ENCODE peak calls at places on chromosomes 13 and 19, in eight cellular contexts. C, I, S, A, V, K, B and E are unnamed samples.

GRCh38 chr19:46953955-46954501 is 65.6 kb upstream of the NPAS1 start:
- DNase-seq in C (no peak), I (no peak), S (no peak), A (no peak), V (no peak), K (no peak), B (no peak), E (no peak)

GRCh38 chr19:4814625-4815425 is 16.7 kb downstream of the TICAM1 start:
- DNase-seq in C (no peak), I (no peak), S (peak; percentile 45), A (peak; percentile 75), V (no peak), K (no peak), B (no peak), E (no peak)

GRCh38 chr13:98200211-98200878 is 23.3 kb upstream of the RNF113B start:
- DNase-seq in C (no peak), I (no peak), S (no peak), A (no peak), V (no peak), K (no peak), B (no peak), E (no peak)

GRCh38 chr13:29954082-29955043 is 103.9 kb upstream of the UBL3 start:
- DNase-seq in C (no peak), I (no peak), S (no peak), A (no peak), V (no peak), K (no peak), B (no peak), E (no peak)

GRCh38 chr13:47869780-47870179 is 131.3 kb downstream of the SUCLA2 start:
- DNase-seq in C (no peak), I (no peak), S (no peak), A (no peak), V (no peak), K (no peak), B (no peak), E (no peak)

GRCh38 chr19:4028334-4029246 is 21.1 kb downstream of the PIAS4 start:
- DNase-seq in C (no peak), I (no peak), S (no peak), A (no peak), V (no peak), K (no peak), B (no peak), E (no peak)

GRCh38 chr13:93991569-93991968 is 487.9 kb downstream of the DCT start:
- DNase-seq in C (no peak), I (no peak), S (no peak), A (no peak), V (no peak), K (no peak), B (no peak), E (no peak)

GRCh38 chr19:45428385-45429231 is 4.9 kb upstream of the ERCC1 start:
- DNase-seq in C (no peak), I (no peak), S (no peak), A (no peak), V (peak; percentile 73), K (no peak), B (peak; percentile 61), E (peak; percentile 58)

GRCh38 chr13:111011899-111012298 is 97.0 kb upstream of the ANKRD10 start:
- DNase-seq in C (no peak), I (no peak), S (no peak), A (no peak), V (no peak), K (no peak), B (no peak), E (no peak)

GRCh38 chr13:32791545-32792172 is 205.4 kb downstream of the PDS5B start:
- DNase-seq in C (no peak), I (no peak), S (no peak), A (no peak), V (no peak), K (no peak), B (peak; percentile 70), E (no peak)

GRCh38 chr19:41264581-41265375 is 606 bp downstream of the HNRNPUL1 start:
- DNase-seq in C (no peak), I (peak; percentile 62), S (no peak), A (no peak), V (peak; percentile 57), K (peak; percentile 72), B (peak; percentile 44), E (peak; percentile 60)

GRCh38 chr13:52348983-52349780 is 56.8 kb downstream of the THSD1 start:
- DNase-seq in C (no peak), I (no peak), S (no peak), A (no peak), V (no peak), K (no peak), B (peak; percentile 16), E (peak; percentile 32)

GRCh38 chr13:112983428-112984196 is 14.6 kb downstream of the MCF2L start:
- DNase-seq in C (no peak), I (no peak), S (no peak), A (no peak), V (no peak), K (no peak), B (no peak), E (no peak)

GRCh38 chr19:30063184-30064020 is 121.4 kb downstream of the URI1 start:
- DNase-seq in C (peak; percentile 63), I (no peak), S (no peak), A (no peak), V (no peak), K (no peak), B (no peak), E (no peak)

GRCh38 chr13:97353927-97354326 is 80.0 kb upstream of the RAP2A start:
- DNase-seq in C (no peak), I (no peak), S (peak; percentile 26), A (no peak), V (no peak), K (no peak), B (no peak), E (no peak)

GRCh38 chr19:6126335-6126974 is 9.0 kb upstream of the ACSBG2 start:
- DNase-seq in C (no peak), I (peak; percentile 90), S (peak; percentile 23), A (no peak), V (no peak), K (no peak), B (peak; percentile 65), E (peak; percentile 32)
- TF ChIP-seq CTCF in C (no peak), I (no peak), S (peak; percentile 45), A (peak; percentile 27), V (no peak), K (peak; percentile 26), B (peak; percentile 16), E (no peak)

DNA sequence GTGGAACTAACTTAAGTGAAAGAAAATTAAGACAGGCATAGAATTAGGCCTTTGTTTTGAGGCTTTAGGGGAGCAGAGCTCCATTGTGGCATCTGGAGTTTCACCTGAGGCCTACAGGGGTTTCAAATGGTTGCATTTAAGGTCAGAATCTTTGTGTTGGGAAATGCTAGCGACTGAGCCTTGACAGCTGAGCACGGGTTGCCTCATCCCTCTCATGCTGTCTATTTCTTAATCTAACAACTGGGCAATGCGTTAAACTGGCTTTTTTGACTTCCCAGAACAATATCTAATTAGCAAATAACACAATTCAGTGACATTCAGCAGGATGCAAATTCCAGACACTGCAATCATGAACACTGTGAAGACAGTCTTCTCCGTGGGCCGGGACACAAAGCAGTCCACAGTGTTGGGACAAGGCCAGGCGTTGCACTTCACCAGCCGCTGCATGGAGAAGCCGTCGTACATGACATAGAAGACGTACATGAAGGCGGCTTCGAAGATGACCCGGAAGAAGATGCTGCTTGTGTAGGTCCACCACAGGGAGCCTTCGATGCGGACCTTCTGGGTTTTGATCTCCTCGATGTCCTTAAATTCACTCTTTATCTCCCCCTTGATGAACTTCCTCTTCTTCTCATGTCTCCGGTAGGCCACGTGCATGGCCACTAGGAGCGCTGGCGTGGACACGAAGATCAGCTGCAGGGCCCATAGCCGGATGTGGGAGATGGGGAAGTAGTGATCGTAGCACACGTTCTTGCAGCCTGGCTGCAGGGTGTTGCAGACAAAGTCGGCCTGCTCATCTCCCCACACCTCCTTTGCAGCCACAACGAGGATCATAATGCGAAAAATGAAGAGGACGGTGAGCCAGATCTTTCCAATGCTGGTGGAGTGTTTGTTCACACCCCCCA is 3.8 kb downstream of the GJB2 start:
- DNase-seq in C (no peak), I (peak; percentile 89), S (no peak), A (no peak), V (no peak), K (no peak), B (no peak), E (no peak)
- TF ChIP-seq CTCF in C (no peak), I (peak; percentile 64), S (peak; percentile 20), A (no peak), V (peak; percentile 9), K (no peak), B (peak; percentile 35), E (no peak)

GRCh38 chr19:2478324-2478755 is 2.4 kb downstream of the GADD45B start:
- DNase-seq in C (peak; percentile 86), I (peak; percentile 88), S (no peak), A (no peak), V (peak; percentile 57), K (peak; percentile 89), B (no peak), E (peak; percentile 68)
- TF ChIP-seq CTCF in C (peak; percentile 45), I (no peak), S (peak; percentile 36), A (peak; percentile 23), V (no peak), K (peak; percentile 27), B (no peak), E (peak; percentile 22)

DNA sequence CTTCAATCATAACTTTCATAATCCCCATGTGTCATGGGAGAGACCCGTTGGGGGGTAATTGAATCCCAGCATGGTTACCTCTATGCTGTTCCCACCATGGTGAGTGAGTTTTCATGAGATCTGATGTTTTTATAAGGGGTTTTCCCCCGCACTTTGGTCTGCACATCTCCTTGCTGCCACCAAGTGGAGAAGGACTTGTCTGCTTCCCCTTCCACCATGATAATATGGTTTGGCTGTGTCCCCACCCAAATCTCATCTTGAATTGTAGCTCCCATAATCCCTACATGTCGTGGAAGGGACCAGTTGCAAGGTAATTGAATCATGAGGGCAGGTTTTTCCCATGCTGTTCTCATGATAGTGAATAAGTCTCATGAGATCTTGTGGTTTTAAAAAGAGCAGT is 524.9 kb downstream of the SLITRK5 start:
- DNase-seq in C (no peak), I (no peak), S (no peak), A (no peak), V (no peak), K (no peak), B (no peak), E (no peak)
- TF ChIP-seq CTCF in C (no peak), I (no peak), S (peak; percentile 2), A (no peak), V (no peak), K (no peak), B (no peak), E (no peak)

GRCh38 chr19:7681336-7682174 is 922 bp downstream of the TRAPPC5 start:
- DNase-seq in C (peak; percentile 94), I (peak; percentile 99), S (peak; percentile 21), A (peak; percentile 44), V (peak; percentile 75), K (peak; percentile 88), B (peak; percentile 96), E (peak; percentile 59)
- TF ChIP-seq CTCF in C (peak; percentile 62), I (peak; percentile 22), S (peak; percentile 68), A (peak; percentile 68), V (peak; percentile 16), K (peak; percentile 51), B (peak; percentile 30), E (no peak)